ENCODE peak calls at places on chromosomes 5 and 9, in four cellular contexts. V is thoracic aorta, C is glutamatergic neuron, J is Peyer's patch. Q is an unnamed sample.

GRCh38 chr5:40689442-40689841 is 9.7 kb downstream of the PTGER4 start:
- DNase-seq in V (no peak), C (no peak), J (no peak), Q (no peak)

GRCh38 chr5:51279983-51280382 is 103.3 kb upstream of the ISL1 start:
- DNase-seq in V (no peak), C (no peak), J (no peak), Q (no peak)

GRCh38 chr5:37665889-37666288 is 174.0 kb downstream of the GDNF start:
- DNase-seq in V (no peak), C (no peak), J (peak), Q (no peak)

GRCh38 chr5:143918961-143919360 is 107.0 kb downstream of the HMHB1 start:
- DNase-seq in V (no peak), C (no peak), J (no peak), Q (no peak)

GRCh38 chr9:128098936-128099931 is 28.3 kb downstream of the PTGES2 start:
- DNase-seq in V (no peak), C (no peak), J (peak), Q (no peak)

GRCh38 chr9:131590449-131590848 is 45.1 kb downstream of the PRRT1B start:
- DNase-seq in V (no peak), C (no peak), J (peak), Q (no peak)

GRCh38 chr5:151222769-151223446 is 984 bp downstream of the CCDC69 start:
- DNase-seq in V (no peak), C (peak), J (no peak), Q (no peak)

GRCh38 chr5:96193946-96194345 is 232.3 kb upstream of the ELL2 start:
- DNase-seq in V (no peak), C (no peak), J (no peak), Q (no peak)

GRCh38 chr9:129319938-129320481 is 141.9 kb upstream of the IER5L start:
- DNase-seq in V (no peak), C (no peak), J (no peak), Q (no peak)

GRCh38 chr5:88786217-88786560 is 96.8 kb downstream of the MEF2C start:
- DNase-seq in V (no peak), C (no peak), J (no peak), Q (no peak)

GRCh38 chr5:75672616-75673015 is 44.6 kb downstream of the POC5 start:
- DNase-seq in V (no peak), C (no peak), J (no peak), Q (no peak)

GRCh38 chr5:52727568-52727967 is 60.1 kb upstream of the ITGA1 start:
- DNase-seq in V (no peak), C (no peak), J (no peak), Q (no peak)

GRCh38 chr5:77797133-77797532 is 21.0 kb upstream of the TBCA start:
- DNase-seq in V (no peak), C (no peak), J (no peak), Q (no peak)

GRCh38 chr5:66829826-66830225 is 233.6 kb downstream of the MAST4 start:
- DNase-seq in V (no peak), C (no peak), J (no peak), Q (no peak)

GRCh38 chr9:109369285-109369684 is 48.4 kb upstream of the EPB41L4B start:
- DNase-seq in V (no peak), C (no peak), J (no peak), Q (no peak)

GRCh38 chr9:124110307-124110915 is 98.8 kb downstream of the LHX2 start:
- DNase-seq in V (peak), C (no peak), J (no peak), Q (no peak)

GRCh38 chr5:75167345-75167744 is 69.3 kb downstream of the ANKRD31 start:
- DNase-seq in V (no peak), C (no peak), J (no peak), Q (no peak)

GRCh38 chr5:10251409-10251808 is 1.3 kb downstream of the CCT5 start:
- DNase-seq in V (no peak), C (no peak), J (no peak), Q (no peak)

GRCh38 chr5:55063899-55064298 is 38.5 kb upstream of the GZMA start:
- DNase-seq in V (no peak), C (no peak), J (no peak), Q (no peak)

GRCh38 chr9:127112056-127112455 is 10.4 kb downstream of the ANGPTL2 start:
- DNase-seq in V (no peak), C (no peak), J (no peak), Q (no peak)

GRCh38 chr9:16150938-16151650 is 598.3 kb downstream of the CCDC171 start:
- DNase-seq in V (no peak), C (no peak), J (no peak), Q (no peak)

GRCh38 chr5:141001466-141001853 is 35.2 kb downstream of the PCDHAC2 start:
- DNase-seq in V (no peak), C (peak), J (no peak), Q (no peak)

GRCh38 chr5:11520241-11520929 is 383.9 kb downstream of the CTNND2 start:
- DNase-seq in V (no peak), C (no peak), J (no peak), Q (no peak)

GRCh38 chr5:88769165-88769564 is 113.8 kb downstream of the MEF2C start:
- DNase-seq in V (no peak), C (no peak), J (no peak), Q (no peak)

GRCh38 chr9:13675638-13676000 is 396.1 kb upstream of the MPDZ start:
- DNase-seq in V (no peak), C (no peak), J (no peak), Q (no peak)

GRCh38 chr5:131959906-131960305 is 14.4 kb upstream of the MEIKIN start:
- DNase-seq in V (no peak), C (no peak), J (no peak), Q (no peak)

GRCh38 chr5:66873990-66874389 is 277.8 kb downstream of the MAST4 start:
- DNase-seq in V (no peak), C (no peak), J (no peak), Q (no peak)

GRCh38 chr9:77498891-77499290 is 149.2 kb downstream of the GNA14 start:
- DNase-seq in V (no peak), C (no peak), J (no peak), Q (no peak)

GRCh38 chr9:100756217-100756616 is 178.3 kb downstream of the CAVIN4 start:
- DNase-seq in V (no peak), C (no peak), J (no peak), Q (no peak)

GRCh38 chr5:125409496-125410351 is 663.3 kb upstream of the ZNF608 start:
- DNase-seq in V (no peak), C (no peak), J (no peak), Q (no peak)

GRCh38 chr9:22045423-22045822 is 36.3 kb upstream of the CDKN2B start:
- DNase-seq in V (no peak), C (no peak), J (no peak), Q (no peak)

GRCh38 chr5:54115768-54116403 is 194.5 kb downstream of the ARL15 start:
- DNase-seq in V (no peak), C (peak), J (no peak), Q (no peak)

GRCh38 chr5:61673007-61673735 is 341.1 kb downstream of the ZSWIM6 start:
- DNase-seq in V (no peak), C (no peak), J (peak), Q (no peak)

GRCh38 chr5:55714339-55714738 is 2.2 kb upstream of the SLC38A9 start:
- DNase-seq in V (no peak), C (no peak), J (no peak), Q (no peak)

GRCh38 chr5:23274156-23274555 is 233.3 kb upstream of the PRDM9 start:
- DNase-seq in V (no peak), C (no peak), J (no peak), Q (no peak)

GRCh38 chr9:109264865-109265532 is 55.9 kb downstream of the EPB41L4B start:
- DNase-seq in V (no peak), C (no peak), J (no peak), Q (no peak)

GRCh38 chr5:135113323-135113722 is 79.3 kb upstream of the PITX1 start:
- DNase-seq in V (no peak), C (no peak), J (peak), Q (no peak)

GRCh38 chr9:125659201-125659840 is 47.7 kb downstream of the MAPKAP1 start:
- DNase-seq in V (no peak), C (no peak), J (no peak), Q (no peak)

GRCh38 chr9:16501098-16501663 is 369.3 kb downstream of the BNC2 start:
- DNase-seq in V (no peak), C (no peak), J (no peak), Q (no peak)

GRCh38 chr9:4116091-4116581 is 183.7 kb downstream of the GLIS3 start:
- DNase-seq in V (no peak), C (no peak), J (no peak), Q (no peak)

GRCh38 chr9:36301227-36301626 is 43.0 kb upstream of the GNE start:
- DNase-seq in V (no peak), C (no peak), J (no peak), Q (no peak)
- TF ChIP-seq CTCF in V (no peak), C (no peak), J (no peak), Q (no peak)

GRCh38 chr5:118520771-118521415 is 467.5 kb downstream of the DTWD2 start:
- DNase-seq in V (no peak), C (no peak), J (no peak), Q (no peak)

GRCh38 chr5:118519466-118519865 is 468.9 kb downstream of the DTWD2 start:
- DNase-seq in V (no peak), C (no peak), J (no peak), Q (no peak)

DNA sequence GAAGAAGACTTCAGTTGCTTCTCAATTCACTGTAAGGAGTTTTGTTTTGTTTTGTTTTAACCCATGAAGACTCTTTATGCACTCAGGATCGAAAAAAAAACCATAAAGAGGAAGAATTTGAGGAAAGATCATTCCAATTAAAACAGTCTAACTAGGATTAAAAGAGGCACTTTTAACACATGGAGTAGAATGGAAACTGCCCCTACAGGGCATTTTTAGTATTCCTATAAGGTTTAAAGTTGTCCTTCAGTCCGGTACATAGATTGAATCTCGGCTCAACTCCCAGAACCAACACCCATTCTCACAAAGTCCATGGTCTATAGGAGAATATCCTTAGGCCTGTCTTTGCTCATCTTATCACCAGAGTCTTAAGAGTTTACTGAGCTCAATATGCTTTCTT is 469.6 kb downstream of the DTWD2 start:
- DNase-seq in V (no peak), C (no peak), J (no peak), Q (no peak)
- TF ChIP-seq CTCF in V (no peak), C (no peak), J (no peak), Q (no peak)

GRCh38 chr9:98207606-98208005 is 15.2 kb upstream of the CORO2A start:
- DNase-seq in V (no peak), C (no peak), J (no peak), Q (no peak)
- TF ChIP-seq CTCF in V (no peak), C (no peak), J (no peak), Q (peak)

DNA sequence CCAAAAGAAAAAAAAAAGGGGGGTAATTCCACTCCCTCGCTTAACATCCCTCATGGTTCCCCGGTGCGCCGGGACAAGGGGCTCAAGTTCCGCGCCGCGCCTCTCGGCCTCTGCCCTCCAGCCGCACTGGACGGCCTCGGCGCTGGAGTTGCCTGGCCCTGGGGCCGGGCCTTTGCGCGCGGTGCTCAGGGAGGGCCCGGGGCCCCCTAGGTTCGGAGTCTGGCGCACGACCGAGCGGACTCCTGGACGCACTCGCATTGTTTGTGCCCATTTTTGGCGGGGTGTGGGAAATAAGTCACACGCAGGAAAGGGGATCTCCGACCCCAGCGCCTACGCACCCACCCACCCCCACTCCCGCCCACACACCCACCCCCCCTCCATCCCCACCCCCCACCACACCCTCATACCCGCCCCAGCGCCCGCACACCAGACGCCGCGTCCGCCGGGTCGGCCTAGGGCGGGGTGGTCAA is 381 bp downstream of the MED22 start:
- DNase-seq in V (no peak), C (peak), J (peak), Q (no peak)
- TF ChIP-seq CTCF in V (no peak), C (no peak), J (no peak), Q (no peak)

DNA sequence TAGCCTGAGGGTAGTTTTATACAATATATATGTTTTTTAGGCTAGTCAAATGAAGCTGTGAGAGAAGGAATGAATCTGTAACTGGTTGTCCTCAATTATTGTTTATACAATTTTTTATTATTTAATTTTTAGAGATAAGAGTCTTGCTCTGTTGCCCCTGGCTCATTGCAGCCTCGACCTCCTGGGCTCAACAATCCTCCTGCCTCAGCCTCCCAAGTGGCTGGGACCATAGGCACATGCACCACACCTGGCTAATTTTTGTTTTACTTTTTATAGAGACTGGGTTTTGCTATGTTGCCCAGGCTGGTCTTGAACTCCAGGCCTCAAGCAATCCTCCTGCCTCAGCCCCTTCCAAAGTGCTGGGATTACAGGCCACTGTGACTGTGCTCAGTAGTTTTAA is 2.7 kb downstream of the MRPL41 start:
- DNase-seq in V (no peak), C (no peak), J (no peak), Q (no peak)
- TF ChIP-seq CTCF in V (no peak), C (no peak), J (no peak), Q (no peak)